ENCODE peak calls at places on chromosomes 12 and 14, in seven cellular contexts. N is heart left ventricle, B is pancreas, J is breast epithelium, Y is cardiac muscle cell, A is suprapubic skin, Z is prostate gland. S is an unnamed sample.
A peak's percentile ranks its signal among the peaks of the same experiment; 100 is the strongest.

GRCh38 chr14:54182419-54183040 is 214.3 kb upstream of the CDKN3 start:
- DNase-seq in Z (no peak), N (no peak), J (no peak), Y (peak; percentile 43), B (no peak), A (no peak), S (no peak)

GRCh38 chr14:55807992-55808391 is 228.0 kb downstream of the KTN1 start:
- DNase-seq in Y (no peak), B (no peak), J (no peak), N (no peak), A (no peak), Z (no peak), S (no peak)

GRCh38 chr12:127389923-127390322 is 877.0 kb upstream of the TMEM132C start:
- DNase-seq in N (no peak), Z (no peak), J (no peak), A (no peak), B (no peak), Y (peak; percentile 30), S (no peak)

GRCh38 chr12:47087088-47087688 is 7.4 kb upstream of the AMIGO2 start:
- DNase-seq in B (no peak), J (no peak), A (no peak), Z (no peak), N (no peak), Y (peak; percentile 66), S (no peak)

GRCh38 chr12:120342567-120343537 is 15.3 kb upstream of the PLA2G1B start:
- DNase-seq in B (no peak), A (no peak), J (no peak), Y (no peak), Z (no peak), N (no peak), S (no peak)

GRCh38 chr12:108729612-108730336 is 1.5 kb downstream of the CORO1C start:
- DNase-seq in B (no peak), J (no peak), A (no peak), Y (peak; percentile 67), N (no peak), Z (no peak), S (no peak)

GRCh38 chr12:48454675-48455074 is 17.7 kb upstream of the ANP32D start:
- DNase-seq in Z (no peak), A (no peak), B (no peak), J (no peak), N (no peak), Y (peak; percentile 71), S (no peak)

GRCh38 chr14:102993523-102993922 is 63.8 kb downstream of the CDC42BPB start:
- DNase-seq in Z (peak; percentile 55), J (no peak), A (no peak), Y (peak; percentile 36), B (no peak), N (no peak), S (no peak)

GRCh38 chr14:59918824-59919581 is 941 bp upstream of the LRRC9 start:
- DNase-seq in Y (peak; percentile 55), J (no peak), B (no peak), N (no peak), Z (peak; percentile 17), A (no peak), S (peak; percentile 59)

GRCh38 chr12:11730299-11731041 is 81.0 kb downstream of the ETV6 start:
- DNase-seq in Y (no peak), N (no peak), J (peak; percentile 58), Z (peak; percentile 84), A (no peak), B (peak; percentile 84), S (no peak)

GRCh38 chr14:22339277-22339676 is 249.7 kb downstream of the DAD1 start:
- DNase-seq in N (peak; percentile 87), A (peak; percentile 82), J (no peak), Z (no peak), B (peak; percentile 43), Y (peak; percentile 94), S (no peak)

GRCh38 chr12:11650697-11651281 is 1.3 kb downstream of the ETV6 start:
- DNase-seq in Y (peak; percentile 45), B (no peak), N (no peak), A (no peak), J (no peak), Z (no peak), S (peak; percentile 23)

GRCh38 chr14:99033951-99034350 is 238.0 kb downstream of the BCL11B start:
- DNase-seq in J (no peak), A (no peak), Z (no peak), Y (no peak), B (no peak), N (no peak), S (no peak)

GRCh38 chr12:106139422-106140141 is 828 bp upstream of the NUAK1 start:
- DNase-seq in Y (peak; percentile 69), J (peak; percentile 64), Z (peak; percentile 75), N (peak; percentile 85), B (peak; percentile 87), A (peak; percentile 84), S (peak; percentile 82)

GRCh38 chr14:71448431-71449315 is 483.6 kb upstream of the RGS6 start:
- DNase-seq in Z (no peak), B (no peak), N (no peak), A (no peak), Y (no peak), J (no peak), S (no peak)

GRCh38 chr12:12449533-12450025 is 92.7 kb downstream of the BORCS5 start:
- DNase-seq in Y (peak; percentile 84), Z (peak; percentile 87), J (peak; percentile 61), N (no peak), A (no peak), B (peak; percentile 60), S (no peak)

GRCh38 chr12:111578276-111578970 is 20.7 kb downstream of the ATXN2 start:
- DNase-seq in J (no peak), N (no peak), Y (peak; percentile 67), A (no peak), B (no peak), Z (no peak), S (no peak)

GRCh38 chr14:69773571-69774276 is 6.8 kb downstream of the SRSF5 start:
- DNase-seq in Y (no peak), A (no peak), Z (no peak), N (no peak), B (no peak), J (no peak), S (no peak)

GRCh38 chr12:48489012-48489411 is 6.7 kb downstream of the C12orf54 start:
- DNase-seq in J (no peak), A (no peak), Z (peak; percentile 9), Y (peak; percentile 1), B (no peak), N (no peak), S (no peak)

GRCh38 chr12:89827592-89827991 is 119.0 kb upstream of the ATP2B1 start:
- DNase-seq in Z (no peak), N (no peak), J (no peak), A (no peak), Y (no peak), B (no peak), S (no peak)

GRCh38 chr12:120761581-120761980 is 36.0 kb downstream of the ACADS start:
- DNase-seq in N (no peak), B (no peak), J (no peak), Y (peak; percentile 84), A (no peak), Z (peak; percentile 77), S (no peak)

GRCh38 chr12:46522141-46522540 is 149.6 kb upstream of the SLC38A2 start:
- DNase-seq in J (no peak), Y (no peak), B (no peak), A (no peak), Z (no peak), N (no peak), S (no peak)

GRCh38 chr14:43625294-43625693 is 881.8 kb downstream of the FSCB start:
- DNase-seq in Z (no peak), J (no peak), N (no peak), Y (no peak), A (no peak), B (no peak), S (no peak)

GRCh38 chr14:56903304-56904021 is 93.2 kb upstream of the OTX2 start:
- DNase-seq in Y (no peak), A (no peak), N (no peak), J (no peak), Z (no peak), B (no peak), S (peak; percentile 50)
- H3K4me3 ChIP-seq in Y (no peak overlapping the region), A (no peak overlapping the region), N (no peak overlapping the region), J (no peak overlapping the region), Z (no peak overlapping the region), B (no peak overlapping the region), S (no peak overlapping the region)

GRCh38 chr14:57988445-57988844 is 122.6 kb upstream of the SLC35F4 start:
- DNase-seq in Y (no peak), B (no peak), Z (no peak), A (no peak), N (no peak), J (no peak), S (no peak)
- H3K4me1 ChIP-seq in Y (no peaks in the 10 kb centered on the region), B (no peaks in the 10 kb centered on the region), Z (no peaks in the 10 kb centered on the region), A (no peaks in the 10 kb centered on the region), N (no peaks in the 10 kb centered on the region), J (no peaks in the 10 kb centered on the region), S (no peaks in the 10 kb centered on the region)

DNA sequence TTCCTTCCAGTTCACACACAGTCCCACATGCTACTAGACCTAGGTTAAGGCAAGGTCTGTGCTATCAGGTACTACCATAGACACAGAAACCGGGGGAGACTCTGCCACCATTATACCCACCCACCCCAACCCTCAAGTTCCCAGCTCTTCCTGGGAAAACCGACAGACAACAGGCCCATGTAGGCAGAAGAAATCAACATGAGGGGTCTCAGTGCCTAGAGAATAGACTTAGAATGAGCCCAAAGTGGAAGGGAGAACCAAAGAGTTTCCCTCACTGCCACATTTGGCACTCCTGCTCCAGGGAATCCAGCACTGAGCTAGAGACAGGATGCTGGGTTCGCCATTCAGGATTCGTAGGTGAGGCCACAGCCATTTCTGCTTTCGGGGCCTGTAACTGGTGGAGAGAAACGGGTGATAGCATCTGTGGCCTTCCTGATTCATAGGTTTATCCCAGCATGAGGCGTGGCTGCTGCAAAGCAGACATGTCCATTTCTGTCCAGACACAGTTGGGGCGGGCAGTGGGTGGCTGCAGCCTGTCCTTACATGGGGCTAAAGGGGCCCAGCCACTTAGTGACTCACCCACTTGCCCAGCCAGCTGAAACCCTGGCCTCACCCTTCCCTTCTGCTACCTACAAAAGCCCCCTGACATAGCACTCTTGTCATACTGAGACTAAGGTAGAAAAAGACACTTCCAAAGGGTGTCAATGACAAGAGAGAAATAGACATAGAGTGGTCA is 69.4 kb downstream of the IRF2BPL start:
- DNase-seq in A (no peak), B (no peak), Y (peak; percentile 21), Z (peak; percentile 46), N (peak; percentile 59), J (no peak), S (no peak)
- H3K27me3 ChIP-seq in A (no peaks in the 10 kb centered on the region), B (no peaks in the 10 kb centered on the region), Y (no peaks in the 10 kb centered on the region), Z (no peaks in the 10 kb centered on the region), N (no peaks in the 10 kb centered on the region), J (no peaks in the 10 kb centered on the region), S (no peaks in the 10 kb centered on the region)

GRCh38 chr12:1797991-1798733 is 22.2 kb upstream of the LRTM2 start:
- DNase-seq in Z (no peak), B (no peak), N (no peak), A (peak; percentile 60), J (no peak), Y (no peak), S (no peak)

GRCh38 chr12:1799882-1800645 is 20.3 kb upstream of the LRTM2 start:
- DNase-seq in B (no peak), N (no peak), A (peak; percentile 61), J (no peak), Y (no peak), Z (no peak), S (no peak)

GRCh38 chr12:1798734-1799067 is 21.7 kb upstream of the LRTM2 start:
- DNase-seq in J (no peak), N (no peak), Z (no peak), A (no peak), B (no peak), Y (no peak), S (no peak)

GRCh38 chr12:1800646-1801284 is 19.6 kb upstream of the LRTM2 start:
- DNase-seq in J (no peak), Y (no peak), B (no peak), N (peak; percentile 69), A (peak; percentile 60), Z (no peak), S (no peak)

GRCh38 chr12:1799068-1799881 is 21.1 kb upstream of the LRTM2 start:
- DNase-seq in Y (no peak), B (no peak), J (no peak), Z (no peak), N (no peak), A (peak; percentile 59), S (no peak)
- H3K4me3 ChIP-seq in Y (no peak overlapping the region), B (no peak overlapping the region), J (no peak overlapping the region), Z (no peak overlapping the region), N (no peak overlapping the region), A (no peak overlapping the region), S (no peak overlapping the region)